ENCODE peak calls at places on chromosomes 6 and 20, in seven cellular contexts. M, G, Y, Z, V, E and J are unnamed samples.

GRCh38 chr6:12403201-12403826 is 113.2 kb downstream of the EDN1 start:
- DNase-seq in V (no peak), M (no peak), Y (no peak), G (no peak), Z (no peak), E (no peak), J (no peak)

GRCh38 chr6:37257320-37257633 is 295 bp upstream of the TBC1D22B start:
- DNase-seq in Z (no peak), E (no peak), M (no peak), G (no peak), Y (no peak), V (no peak), J (no peak)

GRCh38 chr6:166465671-166466087 is 82.9 kb upstream of the MPC1 start:
- DNase-seq in Z (no peak), G (no peak), E (no peak), M (no peak), V (no peak), Y (no peak), J (no peak)

GRCh38 chr6:129672883-129673631 is 36.9 kb downstream of the ARHGAP18 start:
- DNase-seq in Y (no peak), G (peak), E (no peak), Z (no peak), M (no peak), V (no peak), J (no peak)

GRCh38 chr6:1903780-1904493 is 294.2 kb downstream of the FOXC1 start:
- DNase-seq in Z (no peak), Y (no peak), E (no peak), M (no peak), G (no peak), V (no peak), J (no peak)

GRCh38 chr20:19767070-19767469 is 9.0 kb downstream of the RIN2 start:
- DNase-seq in E (no peak), V (peak), M (no peak), Z (no peak), Y (no peak), G (no peak), J (no peak)

GRCh38 chr6:37056112-37056403 is 50.6 kb downstream of the FGD2 start:
- DNase-seq in E (no peak), G (no peak), V (no peak), M (no peak), Z (no peak), Y (no peak), J (no peak)

GRCh38 chr6:85865665-85866372 is 223.1 kb upstream of the SYNCRIP start:
- DNase-seq in G (no peak), E (no peak), Y (no peak), V (peak), Z (no peak), M (no peak), J (no peak)

GRCh38 chr20:61556116-61556515 is 304.1 kb downstream of the CDH4 start:
- DNase-seq in Y (no peak), M (no peak), Z (no peak), V (no peak), E (no peak), G (peak), J (no peak)

GRCh38 chr6:43739642-43740091 is 30.3 kb upstream of the VEGFA start:
- DNase-seq in E (no peak), V (no peak), Z (no peak), G (no peak), M (no peak), Y (no peak), J (peak)

GRCh38 chr6:37624121-37624520 is 73.6 kb downstream of the MDGA1 start:
- DNase-seq in M (no peak), G (no peak), V (no peak), Z (no peak), Y (no peak), E (no peak), J (no peak)

GRCh38 chr6:74840953-74841352 is 364.9 kb downstream of the COL12A1 start:
- DNase-seq in G (no peak), Z (no peak), Y (no peak), V (no peak), E (no peak), M (no peak), J (no peak)

GRCh38 chr6:107132330-107132954 is 17.1 kb upstream of the BEND3 start:
- DNase-seq in V (peak), G (no peak), E (no peak), Y (no peak), Z (no peak), M (no peak), J (no peak)

DNA sequence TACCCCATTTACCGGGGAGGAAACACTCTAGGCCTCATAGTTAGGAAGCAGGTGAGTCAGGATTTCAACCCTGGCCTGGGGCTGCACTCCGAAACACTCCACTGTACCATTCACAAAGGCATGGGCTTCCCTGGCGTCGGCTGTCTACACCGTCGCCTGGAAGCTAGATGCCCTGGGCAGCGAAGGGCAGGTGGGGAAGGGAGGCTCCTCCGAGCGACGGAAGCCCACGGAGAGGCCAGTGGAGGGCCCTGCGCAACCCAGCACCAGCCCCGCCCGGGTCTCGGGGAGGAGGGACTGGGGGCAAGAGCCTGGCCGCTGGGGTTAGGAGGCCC is 16.1 kb downstream of the SDCBP2 start:
- DNase-seq in G (no peak), Y (no peak), Z (no peak), E (no peak), V (no peak), M (no peak), J (no peak)
- H3K4me3 ChIP-seq in G (no peak), Y (no peak), Z (no peak), E (peak), V (no peak), M (no peak), J (no peak)

DNA sequence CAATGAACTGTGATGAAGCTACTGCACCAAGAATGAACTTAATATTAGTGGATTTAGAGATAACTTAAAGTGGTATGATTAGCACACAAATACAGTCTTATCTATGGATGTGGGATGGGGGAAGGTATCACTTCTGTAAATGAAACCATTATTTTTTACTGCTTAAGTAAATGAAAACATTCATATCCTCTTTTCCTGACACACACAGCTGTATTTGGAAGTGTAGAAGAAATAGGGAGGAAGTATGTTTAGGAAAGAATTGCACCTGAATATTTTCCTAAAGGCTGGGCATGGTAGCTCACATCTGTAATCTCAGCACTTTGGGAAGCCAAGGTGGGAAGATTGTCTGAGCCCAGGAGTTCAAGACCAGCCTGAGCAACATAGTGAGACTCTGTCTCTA is 96.8 kb downstream of the HIVEP2 start:
- DNase-seq in Z (no peak), M (no peak), V (no peak), Y (no peak), E (no peak), G (no peak), J (no peak)
- H3K27ac ChIP-seq in Z (no peak), M (no peak), V (no peak), Y (no peak), E (no peak), G (no peak), J (no peak)

GRCh38 chr20:25576783-25577530 is 8.4 kb downstream of the NINL start:
- DNase-seq in G (no peak), V (no peak), Z (no peak), Y (no peak), E (no peak), M (no peak), J (no peak)

GRCh38 chr20:25571240-25571639 is 14.1 kb downstream of the NINL start:
- DNase-seq in V (no peak), G (no peak), M (no peak), Y (no peak), Z (no peak), E (no peak), J (no peak)

GRCh38 chr20:25573288-25574251 is 11.8 kb downstream of the NINL start:
- DNase-seq in V (no peak), E (no peak), M (no peak), Y (no peak), G (no peak), Z (no peak), J (no peak)

GRCh38 chr20:25571817-25572216 is 13.5 kb downstream of the NINL start:
- DNase-seq in M (no peak), V (no peak), G (no peak), Z (no peak), Y (no peak), E (no peak), J (no peak)

GRCh38 chr20:25574411-25574810 is 10.9 kb downstream of the NINL start:
- DNase-seq in Y (no peak), E (no peak), M (no peak), V (no peak), G (no peak), Z (no peak), J (no peak)
- TF ChIP-seq CTCF in Y (no peak), E (no peak), M (no peak), V (peak), G (peak), Z (no peak), J (no peak)

GRCh38 chr20:48621256-48622078 is 206.3 kb downstream of the PREX1 start:
- DNase-seq in V (peak), Y (no peak), Z (no peak), G (no peak), M (peak), E (no peak), J (no peak)
- H3K4me3 ChIP-seq in V (no peak), Y (no peak), Z (no peak), G (no peak), M (no peak), E (no peak), J (no peak)

GRCh38 chr6:159203304-159204005 is 34.3 kb downstream of the FNDC1 start:
- DNase-seq in E (no peak), G (peak), M (no peak), Y (no peak), Z (no peak), V (no peak), J (no peak)
- H3K27ac ChIP-seq in E (no peak), G (peak), M (no peak), Y (no peak), Z (no peak), V (no peak), J (no peak)

GRCh38 chr20:52983726-52984450 is 11.7 kb downstream of the TSHZ2 start:
- DNase-seq in Y (no peak), E (no peak), Z (no peak), G (no peak), M (no peak), V (no peak), J (no peak)
- TF ChIP-seq CTCF in Y (no peak), E (no peak), Z (no peak), G (no peak), M (no peak), V (no peak), J (no peak)

DNA sequence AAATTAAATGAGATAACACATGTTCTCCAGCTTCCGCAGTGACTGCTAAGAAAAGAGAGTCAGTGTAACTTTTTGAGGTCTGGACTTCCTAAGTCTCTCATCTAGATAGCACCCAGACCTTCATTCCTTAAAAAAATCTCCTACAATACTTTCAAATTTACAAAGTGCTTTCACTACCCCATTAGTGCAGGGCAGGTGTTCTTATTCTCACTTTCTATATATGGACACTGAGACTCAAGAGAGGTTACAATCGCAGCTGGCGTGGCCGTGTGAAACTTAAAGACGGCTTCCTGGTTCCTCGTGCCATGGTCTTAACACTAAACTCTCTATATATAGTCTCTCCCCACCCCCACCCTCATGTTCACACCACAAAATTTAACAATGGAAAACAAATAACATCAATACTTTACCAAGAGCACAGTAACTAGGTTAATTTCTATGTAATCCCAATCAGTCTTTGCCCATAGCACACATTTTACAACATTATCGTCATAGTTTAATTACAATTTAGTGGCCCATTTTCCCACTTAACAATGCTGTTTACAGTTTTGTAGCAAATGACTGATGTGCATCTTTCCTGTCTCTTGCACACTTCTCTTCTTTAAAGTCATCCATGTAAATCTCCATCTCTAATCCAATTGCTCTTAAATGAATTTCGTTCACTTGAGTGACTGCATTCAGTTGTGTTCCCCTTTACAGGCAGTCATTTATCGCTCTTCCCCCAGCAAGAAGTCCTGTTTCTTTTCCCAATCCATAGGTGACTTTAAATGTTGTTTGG is 78.8 kb upstream of the ARID1B start:
- DNase-seq in G (no peak), V (no peak), Y (no peak), E (no peak), Z (no peak), M (no peak), J (no peak)
- H3K4me3 ChIP-seq in G (no peak), V (no peak), Y (no peak), E (no peak), Z (no peak), M (no peak), J (no peak)

GRCh38 chr6:91135406-91135805 is 548.5 kb upstream of the MAP3K7 start:
- DNase-seq in M (no peak), V (no peak), Y (no peak), E (no peak), Z (no peak), G (no peak), J (no peak)

GRCh38 chr6:91137286-91137685 is 550.4 kb upstream of the MAP3K7 start:
- DNase-seq in Z (no peak), M (no peak), Y (no peak), E (no peak), V (no peak), G (no peak), J (no peak)

GRCh38 chr6:91142154-91142553 is 555.3 kb upstream of the MAP3K7 start:
- DNase-seq in V (no peak), E (no peak), G (no peak), M (no peak), Z (no peak), Y (no peak), J (no peak)

GRCh38 chr6:91144161-91144560 is 557.3 kb upstream of the MAP3K7 start:
- DNase-seq in Z (no peak), G (no peak), Y (no peak), V (no peak), E (no peak), M (no peak), J (no peak)

DNA sequence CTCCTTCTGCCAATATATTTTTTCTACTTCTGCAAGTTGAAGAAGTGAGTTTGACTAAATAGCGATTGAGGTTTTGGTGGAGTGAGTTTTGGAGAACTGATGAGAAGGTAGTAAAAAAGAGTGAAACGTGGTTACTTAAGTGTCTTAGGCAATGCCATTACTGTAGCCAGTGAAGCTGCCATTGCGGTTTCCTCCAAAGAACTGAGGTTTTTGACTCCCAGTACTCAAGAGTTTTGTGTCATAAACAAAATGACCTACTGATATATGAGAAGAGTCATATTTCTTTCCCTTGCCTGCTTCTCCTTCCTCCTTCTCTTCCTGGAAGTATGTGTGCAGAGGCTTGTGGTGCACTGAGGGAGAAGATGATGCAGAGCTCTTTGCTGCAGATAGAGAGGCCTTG is 554.5 kb upstream of the MAP3K7 start:
- DNase-seq in G (no peak), V (no peak), Y (no peak), M (no peak), Z (no peak), E (no peak), J (no peak)
- H3K27ac ChIP-seq in G (no peak), V (no peak), Y (no peak), M (no peak), Z (no peak), E (no peak), J (no peak)

GRCh38 chr6:41092421-41093140 is 19.8 kb downstream of the NFYA start:
- DNase-seq in E (no peak), Z (no peak), G (no peak), Y (no peak), V (no peak), M (no peak), J (no peak)
- TF ChIP-seq CTCF in E (peak), Z (no peak), G (peak), Y (no peak), V (peak), M (peak), J (no peak)

DNA sequence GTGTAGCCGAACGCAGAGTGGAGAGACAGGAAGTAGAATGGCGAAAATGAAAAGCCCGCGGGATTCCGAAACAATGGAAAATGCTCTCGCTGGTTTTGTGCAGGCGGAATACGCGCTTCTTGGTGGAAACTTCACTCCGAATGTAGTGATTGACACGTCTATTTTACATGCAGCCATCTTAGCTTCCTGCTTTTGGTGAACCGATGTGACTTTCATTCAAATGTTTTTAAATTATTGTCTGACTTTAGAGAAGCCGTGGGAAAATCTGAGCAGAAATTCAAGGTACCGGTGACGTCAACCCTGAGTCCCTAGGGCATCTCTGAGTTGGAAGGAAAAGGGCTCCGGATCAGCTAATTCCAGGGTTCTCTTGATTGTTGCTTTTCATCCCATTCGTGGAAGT is 11.4 kb downstream of the GPX5 start:
- DNase-seq in V (peak), M (no peak), Y (no peak), G (no peak), Z (no peak), E (no peak), J (no peak)
- H3K4me3 ChIP-seq in V (peak), M (no peak), Y (no peak), G (peak), Z (peak), E (no peak), J (no peak)